ENCODE peak calls at places on chromosomes 4 and X, in nine cellular contexts. H, P, K, J, X, I, O, V and M are unnamed samples.

GRCh38 chr4:182142146-182143085 is 100.8 kb upstream of the TENM3 start:
- DNase-seq in H (no peak), P (no peak), K (no peak), J (peak), X (peak), I (peak), O (no peak), V (no peak), M (peak)

GRCh38 chr4:113582737-113583136 is 178.8 kb downstream of the CAMK2D start:
- DNase-seq in H (no peak), P (no peak), K (no peak), J (no peak), X (no peak), I (no peak), O (no peak), V (no peak), M (no peak)

GRCh38 chrX:23901805-23902204 is 5.9 kb downstream of the APOO start:
- DNase-seq in H (no peak), P (peak), K (peak), J (peak), X (peak), I (peak), O (no peak), V (peak), M (peak)

GRCh38 chrX:74343970-74344622 is 40.1 kb downstream of the ZCCHC13 start:
- DNase-seq in H (peak), P (peak), K (peak), J (peak), X (peak), I (peak), O (peak), V (peak), M (peak)

GRCh38 chrX:9665113-9665512 is 100.5 kb downstream of the GPR143 start:
- DNase-seq in H (no peak), P (no peak), K (no peak), J (no peak), X (peak), I (no peak), O (no peak), V (no peak), M (peak)

GRCh38 chrX:135892781-135893180 is 463 bp downstream of the CT45A10 start:
- DNase-seq in H (no peak), P (no peak), K (no peak), J (no peak), X (no peak), I (no peak), O (no peak), V (no peak), M (no peak)

GRCh38 chr4:157128395-157128794 is 52.4 kb downstream of the GLRB start:
- DNase-seq in H (no peak), P (no peak), K (no peak), J (peak), X (peak), I (peak), O (peak), V (no peak), M (peak)

GRCh38 chr4:72275381-72275780 is 243.6 kb downstream of the NPFFR2 start:
- DNase-seq in H (no peak), P (no peak), K (no peak), J (no peak), X (no peak), I (no peak), O (no peak), V (no peak), M (no peak)

GRCh38 chr4:1003271-1004070 is 8.0 kb upstream of the FGFRL1 start:
- DNase-seq in H (no peak), P (no peak), K (no peak), J (no peak), X (no peak), I (no peak), O (no peak), V (no peak), M (no peak)
- H3K4me3 ChIP-seq in H (no peak), P (no peak), K (no peak), J (no peak), X (no peak), I (no peak), O (no peak), V (no peak), M (no peak)

GRCh38 chr4:3192827-3193226 is 56.1 kb upstream of the MSANTD1 start:
- DNase-seq in H (no peak), P (no peak), K (no peak), J (no peak), X (no peak), I (no peak), O (no peak), V (no peak), M (no peak)

GRCh38 chr4:3190549-3190948 is 58.4 kb upstream of the MSANTD1 start:
- DNase-seq in H (no peak), P (no peak), K (no peak), J (no peak), X (no peak), I (no peak), O (no peak), V (no peak), M (no peak)

GRCh38 chr4:3196670-3197359 is 52.1 kb upstream of the MSANTD1 start:
- DNase-seq in H (no peak), P (no peak), K (no peak), J (no peak), X (no peak), I (no peak), O (no peak), V (no peak), M (no peak)

GRCh38 chr4:3192188-3192587 is 56.8 kb upstream of the MSANTD1 start:
- DNase-seq in H (no peak), P (no peak), K (no peak), J (peak), X (no peak), I (no peak), O (no peak), V (no peak), M (no peak)

GRCh38 chr4:3193531-3194203 is 55.3 kb upstream of the MSANTD1 start:
- DNase-seq in H (no peak), P (no peak), K (no peak), J (peak), X (peak), I (peak), O (no peak), V (peak), M (peak)
- TF ChIP-seq CTCF in H (peak), P (no peak), K (no peak), J (peak), X (peak), I (peak), O (no peak), V (peak), M (peak)

GRCh38 chr4:108156391-108156790 is 12.3 kb downstream of the LEF1 start:
- DNase-seq in H (no peak), P (no peak), K (no peak), J (no peak), X (no peak), I (no peak), O (no peak), V (no peak), M (no peak)
- H3K4me3 ChIP-seq in H (no peak), P (no peak), K (no peak), J (no peak), X (no peak), I (no peak), O (no peak), V (no peak), M (no peak)

DNA sequence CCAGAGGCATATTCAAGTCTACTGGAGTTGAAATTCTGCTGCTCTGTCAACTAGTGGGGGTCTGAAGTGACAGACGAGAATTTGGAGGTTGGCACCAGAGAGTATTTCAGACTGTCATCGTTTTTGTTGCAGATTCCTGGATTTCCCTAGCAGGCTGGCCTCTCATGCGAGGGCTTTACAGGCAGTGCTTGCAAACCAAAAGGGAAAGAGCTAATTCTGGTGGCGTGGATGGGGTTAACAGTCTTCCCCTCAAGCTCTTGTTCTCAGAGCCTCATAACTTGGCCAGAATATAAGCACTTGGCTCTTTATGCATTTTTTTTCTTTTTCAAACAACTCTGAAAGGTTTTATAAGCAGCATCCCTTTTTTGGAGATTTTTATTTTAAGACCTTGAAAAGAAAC is at the start of gene SPARCL1:
- DNase-seq in H (no peak), P (no peak), K (no peak), J (no peak), X (peak), I (peak), O (no peak), V (no peak), M (peak)
- TF ChIP-seq CTCF in H (no peak), P (no peak), K (no peak), J (no peak), X (no peak), I (no peak), O (no peak), V (no peak), M (no peak)